ENCODE peak calls at places on chromosome 10, in ten cellular contexts. I is tibial nerve; X is PC-3; M is stomach; V is heart right ventricle; Y is HCT116; W is GM23248; Q is trophoblast cell; R is CD8-positive, alpha-beta T cell; T is ascending aorta. Z is an unnamed sample.
A peak's percentile ranks its signal among the peaks of the same experiment; 100 is the strongest.

GRCh38 chr10:43479275-43479674 is 42.4 kb downstream of the ZNF487 start:
- DNase-seq in I (no peak), X (no peak), M (no peak), V (no peak), Y (no peak), W (peak; percentile 45), Q (no peak), R (no peak), T (no peak), Z (no peak)

GRCh38 chr10:45515630-45516029 is 141.6 kb downstream of the ALOX5 start:
- DNase-seq in I (no peak), X (no peak), M (no peak), V (no peak), Y (no peak), W (no peak), Q (no peak), R (no peak), T (no peak), Z (no peak)

GRCh38 chr10:124594240-124594639 is 132.6 kb downstream of the LHPP start:
- DNase-seq in I (no peak), X (no peak), M (no peak), V (no peak), Y (no peak), W (peak; percentile 18), Q (no peak), R (no peak), T (no peak), Z (no peak)

GRCh38 chr10:51162002-51162401 is 87.7 kb downstream of the PRKG1 start:
- DNase-seq in I (no peak), X (no peak), M (no peak), V (peak; percentile 44), Y (no peak), W (no peak), Q (no peak), R (no peak), T (no peak), Z (no peak)

GRCh38 chr10:132253092-132253687 is 54.6 kb downstream of the STK32C start:
- DNase-seq in I (no peak), X (no peak), M (no peak), V (no peak), Y (no peak), W (no peak), Q (no peak), R (no peak), T (no peak), Z (peak; percentile 5)

GRCh38 chr10:128759174-128759573 is 633.0 kb upstream of the MKI67 start:
- DNase-seq in I (no peak), X (no peak), M (no peak), V (no peak), Y (no peak), W (no peak), Q (no peak), R (no peak), T (no peak), Z (no peak)

GRCh38 chr10:125146791-125147604 is 13.4 kb downstream of the CTBP2 start:
- DNase-seq in I (no peak), X (peak; percentile 70), M (peak; percentile 45), V (no peak), Y (no peak), W (peak; percentile 35), Q (peak; percentile 87), R (no peak), T (no peak), Z (no peak)

GRCh38 chr10:75250934-75251333 is 15.2 kb upstream of the COMTD1 start:
- DNase-seq in I (no peak), X (peak; percentile 100), M (no peak), V (no peak), Y (no peak), W (no peak), Q (peak; percentile 95), R (no peak), T (no peak), Z (no peak)

GRCh38 chr10:15084502-15084922 is 4.1 kb downstream of the ACBD7 start:
- DNase-seq in I (no peak), X (peak; percentile 90), M (peak; percentile 48), V (no peak), Y (peak; percentile 64), W (peak; percentile 93), Q (peak; percentile 77), R (no peak), T (no peak), Z (peak; percentile 20)

GRCh38 chr10:44995914-44996633 is 4.6 kb upstream of the ZNF22 start:
- DNase-seq in I (peak; percentile 74), X (no peak), M (peak; percentile 71), V (no peak), Y (no peak), W (peak; percentile 55), Q (peak; percentile 68), R (no peak), T (no peak), Z (no peak)

GRCh38 chr10:100529473-100530298 is at the start of gene NDUFB8:
- DNase-seq in I (peak; percentile 72), X (peak; percentile 76), M (peak; percentile 92), V (peak; percentile 91), Y (peak; percentile 81), W (peak; percentile 91), Q (peak; percentile 93), R (peak; percentile 84), T (peak; percentile 62), Z (peak; percentile 77)

GRCh38 chr10:92238586-92239098 is 52.2 kb downstream of the CPEB3 start:
- DNase-seq in I (peak; percentile 15), X (peak; percentile 86), M (peak; percentile 50), V (no peak), Y (no peak), W (peak; percentile 92), Q (peak; percentile 94), R (no peak), T (no peak), Z (no peak)

GRCh38 chr10:130958981-130959751 is 352.4 kb downstream of the TCERG1L start:
- DNase-seq in I (no peak), X (no peak), M (no peak), V (no peak), Y (no peak), W (no peak), Q (no peak), R (no peak), T (no peak), Z (no peak)

GRCh38 chr10:60818134-60818770 is 40.0 kb downstream of the CDK1 start:
- DNase-seq in I (no peak), X (no peak), M (no peak), V (no peak), Y (no peak), W (peak; percentile 89), Q (no peak), R (no peak), T (no peak), Z (no peak)

GRCh38 chr10:43653746-43654145 is 5.1 kb upstream of the ZNF32 start:
- DNase-seq in I (no peak), X (no peak), M (no peak), V (no peak), Y (no peak), W (peak; percentile 61), Q (no peak), R (no peak), T (no peak), Z (no peak)

GRCh38 chr10:80444646-80445319 is 9.3 kb upstream of the TSPAN14 start:
- DNase-seq in I (peak; percentile 42), X (no peak), M (peak; percentile 63), V (peak; percentile 57), Y (no peak), W (peak; percentile 80), Q (peak; percentile 83), R (peak; percentile 62), T (no peak), Z (no peak)

GRCh38 chr10:23330953-23331352 is 13.6 kb downstream of the C10orf67 start:
- DNase-seq in I (no peak), X (no peak), M (no peak), V (no peak), Y (no peak), W (no peak), Q (no peak), R (no peak), T (no peak), Z (no peak)

GRCh38 chr10:132363376-132363775 is 31.4 kb downstream of the LRRC27 start:
- DNase-seq in I (no peak), X (no peak), M (no peak), V (no peak), Y (no peak), W (no peak), Q (no peak), R (no peak), T (no peak), Z (no peak)

GRCh38 chr10:94397549-94398370 is 4.6 kb upstream of the TBC1D12 start:
- DNase-seq in I (no peak), X (peak; percentile 20), M (no peak), V (no peak), Y (no peak), W (peak; percentile 37), Q (peak; percentile 82), R (no peak), T (no peak), Z (no peak)
- H3K4me3 ChIP-seq in I (no peak overlapping the region), X (no peak overlapping the region), M (no peak overlapping the region), V (no peak overlapping the region), Y (no peak overlapping the region), W (no peak overlapping the region), Q (no peak overlapping the region), R (no peak overlapping the region), T (no peak overlapping the region), Z (no peak overlapping the region)

GRCh38 chr10:12264204-12264908 is 68.4 kb downstream of the CDC123 start:
- DNase-seq in I (peak; percentile 55), X (peak; percentile 65), M (peak; percentile 74), V (peak; percentile 82), Y (peak; percentile 60), W (peak; percentile 82), Q (peak; percentile 70), R (peak; percentile 58), T (no peak), Z (peak; percentile 58)
- H3K27ac ChIP-seq in I (no peak overlapping the region), X (peak overlapping the region; percentile 81), M (peak overlapping the region; percentile 58), V (peak overlapping the region; percentile 1), Y (no peak overlapping the region), W (no peak overlapping the region), Q (no peak overlapping the region), R (no peak overlapping the region), T (peak overlapping the region; percentile 54), Z (no peak overlapping the region)

GRCh38 chr10:79072041-79072441 is 3.3 kb downstream of the ZMIZ1 start:
- DNase-seq in I (no peak), X (peak; percentile 68), M (no peak), V (no peak), Y (no peak), W (no peak), Q (no peak), R (no peak), T (no peak), Z (no peak)
- H3K4me1 ChIP-seq in I (peaks cover 73% of the 10 kb centered on the region), X (peaks cover 39% of the 10 kb centered on the region), M (peaks cover 58% of the 10 kb centered on the region), V (peaks cover 64% of the 10 kb centered on the region), Y (peaks cover 34% of the 10 kb centered on the region), W (peaks cover 24% of the 10 kb centered on the region), Q (peaks cover 49% of the 10 kb centered on the region), R (peaks cover 16% of the 10 kb centered on the region), T (peaks cover 13% of the 10 kb centered on the region), Z (peaks cover 20% of the 10 kb centered on the region)

DNA sequence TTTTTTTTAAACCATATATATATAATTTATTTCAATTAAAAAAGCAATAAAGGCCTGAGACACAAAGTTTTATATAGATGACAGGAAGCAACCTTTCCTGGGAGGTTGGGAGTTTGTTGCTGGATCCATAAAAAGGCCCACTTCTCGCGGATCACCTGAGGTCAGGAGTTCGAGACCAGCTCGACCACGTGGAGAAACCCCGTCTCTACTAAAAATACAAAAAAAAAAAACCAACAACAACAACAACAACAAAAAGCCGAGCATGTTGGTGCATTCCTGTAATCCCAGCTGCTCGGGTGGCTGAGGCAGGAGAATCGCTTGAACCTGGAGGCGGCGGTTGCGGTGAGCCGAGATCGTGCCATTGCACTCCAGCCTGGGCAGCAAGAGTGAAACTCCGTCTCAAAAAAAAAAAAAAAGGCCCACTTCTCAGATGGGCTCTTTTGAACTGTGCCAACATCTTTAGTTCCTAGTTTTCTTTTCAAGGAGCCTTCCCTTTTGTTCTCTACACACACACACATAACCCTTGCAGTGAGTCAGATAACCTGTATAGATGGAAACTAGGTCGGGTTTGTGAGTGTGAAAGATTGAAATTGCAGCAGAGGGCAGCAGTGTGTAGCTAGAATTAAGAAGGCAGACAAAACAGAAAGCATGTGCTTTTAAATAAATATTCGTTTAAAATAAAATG is 1.2 kb upstream of the SMNDC1 start:
- DNase-seq in I (no peak), X (peak; percentile 83), M (peak; percentile 56), V (no peak), Y (peak; percentile 84), W (peak; percentile 94), Q (peak; percentile 84), R (no peak), T (no peak), Z (peak; percentile 27)
- H3K4me3 ChIP-seq in I (no peak overlapping the region), X (peak overlapping the region; percentile 92), M (peak overlapping the region; percentile 80), V (no peak overlapping the region), Y (peak overlapping the region; percentile 91), W (peak overlapping the region; percentile 54), Q (no peak overlapping the region), R (no peak overlapping the region), T (peak overlapping the region; percentile 75), Z (no peak overlapping the region)

Z was measured in iPS DF 6.9.